ENCODE peak calls at places on chromosomes 11 and 22, in six cellular contexts. R is IMR-90, E is choroid plexus epithelial cell, Q is coronary artery, H is transverse colon, T is astrocyte of the spinal cord. S is an unnamed sample.

GRCh38 chr11:46391578-46392420 is at the start of gene CHRM4:
- DNase-seq in T (no peak), R (peak), E (peak), Q (no peak), H (peak), S (no peak)

GRCh38 chr22:50256936-50257440 is 4.5 kb downstream of the MAPK12 start:
- DNase-seq in E (no peak), R (no peak), T (no peak), H (no peak), Q (no peak), S (no peak)

GRCh38 chr11:116333193-116333592 is 439.6 kb downstream of the BUD13 start:
- DNase-seq in E (no peak), R (no peak), Q (no peak), T (no peak), H (no peak), S (peak)

GRCh38 chr22:20141186-20142077 is 9.4 kb downstream of the CCDC188 start:
- DNase-seq in E (peak), R (peak), T (peak), H (no peak), Q (no peak), S (no peak)

GRCh38 chr11:84817998-84818397 is 809.1 kb downstream of the DLG2 start:
- DNase-seq in E (peak), H (no peak), Q (no peak), T (peak), R (peak), S (peak)

GRCh38 chr11:9459573-9460321 is 1.1 kb upstream of the ZNF143 start:
- DNase-seq in E (peak), Q (no peak), H (peak), R (peak), T (peak), S (peak)

GRCh38 chr22:42902875-42903510 is 45.9 kb upstream of the ARFGAP3 start:
- DNase-seq in Q (no peak), T (peak), R (peak), H (peak), E (peak), S (no peak)

GRCh38 chr11:121352301-121352891 is 59.8 kb downstream of the SC5D start:
- DNase-seq in Q (no peak), H (no peak), T (no peak), E (no peak), R (no peak), S (no peak)

GRCh38 chr11:17568944-17569343 is 21.9 kb downstream of the OTOG start:
- DNase-seq in R (no peak), E (no peak), H (no peak), Q (peak), T (no peak), S (no peak)
- H3K4me3 ChIP-seq in R (no peak), E (no peak), H (no peak), Q (no peak), T (no peak), S (no peak)

DNA sequence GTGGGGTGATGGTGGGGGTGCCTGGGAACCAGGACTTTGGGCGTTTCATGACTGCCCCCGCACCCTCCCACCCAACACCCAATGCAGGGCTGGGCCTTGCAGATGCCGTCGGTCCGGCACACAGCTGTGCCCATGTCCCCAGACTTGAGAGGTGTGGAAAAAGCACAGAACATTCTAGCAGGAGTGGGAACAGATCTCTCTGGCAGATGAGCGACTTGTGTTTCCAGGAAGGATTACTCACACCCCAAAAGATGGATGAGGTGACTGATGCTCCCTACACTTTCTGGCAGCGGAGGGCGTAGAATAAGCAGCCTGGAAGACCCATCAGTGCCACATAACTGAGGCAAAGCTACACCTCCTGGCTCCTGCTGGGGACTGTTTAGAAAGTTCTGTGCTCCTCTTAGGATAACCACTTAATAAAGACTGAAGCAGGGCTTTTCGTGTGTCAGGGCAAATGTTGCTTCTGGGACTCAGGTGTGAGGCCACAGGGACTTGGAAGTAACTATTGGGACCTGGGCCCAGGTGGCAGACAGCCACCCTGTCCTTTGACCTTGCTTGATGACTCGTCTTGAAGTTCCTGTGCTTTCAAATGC is 24.2 kb downstream of the FBLN1 start:
- DNase-seq in E (no peak), H (no peak), Q (no peak), T (no peak), R (peak), S (no peak)
- TF ChIP-seq CTCF in E (no peak), H (no peak), Q (no peak), T (peak), R (no peak), S (no peak)

DNA sequence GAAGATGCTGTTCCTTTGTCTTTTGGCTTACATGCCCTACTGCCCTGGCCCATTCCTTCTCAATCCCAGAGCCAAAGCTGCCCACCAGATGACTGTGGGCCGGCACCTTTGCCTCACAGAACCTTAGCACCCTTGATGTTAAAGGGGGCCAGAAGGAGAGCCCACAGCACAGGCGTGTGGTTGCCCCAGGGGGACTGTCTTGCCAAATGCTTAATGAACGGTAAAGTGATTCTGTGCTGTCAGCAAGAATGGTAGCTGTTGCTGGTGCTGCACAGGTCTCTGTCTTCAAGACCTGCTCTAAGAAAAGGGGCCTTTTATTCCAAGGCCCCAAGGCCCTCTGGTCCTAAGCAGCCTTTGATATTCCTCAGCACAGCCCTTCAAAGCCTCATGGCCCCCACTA is 113.3 kb downstream of the MORC2 start:
- DNase-seq in E (no peak), H (no peak), T (no peak), R (no peak), Q (no peak), S (no peak)
- H3K4me3 ChIP-seq in E (no peak), H (no peak), T (no peak), R (no peak), Q (no peak), S (no peak)

DNA sequence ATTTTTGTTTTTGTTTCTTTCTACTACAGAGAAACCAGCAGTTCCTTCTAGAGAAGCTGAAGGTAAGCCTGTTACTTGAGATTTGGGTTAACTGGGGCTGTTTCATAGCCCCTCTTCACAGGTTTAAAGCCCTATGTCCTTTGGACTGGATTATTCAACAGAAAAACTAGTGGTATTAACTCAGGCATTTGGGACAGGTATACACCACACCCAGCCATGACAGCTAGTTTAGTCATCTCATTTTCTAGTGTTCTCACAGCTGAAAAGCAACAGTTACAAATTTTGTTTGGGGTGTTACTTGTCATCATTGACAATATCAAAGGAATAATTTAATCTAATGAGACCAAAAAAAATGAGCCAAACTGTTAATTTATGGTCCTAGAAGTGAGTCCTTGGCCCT is 14.0 kb downstream of the LAYN start:
- DNase-seq in H (no peak), E (no peak), Q (no peak), T (no peak), R (no peak), S (peak)
- TF ChIP-seq CTCF in H (no peak), E (no peak), Q (no peak), T (no peak), R (no peak), S (no peak)

GRCh38 chr11:44835979-44836378 is 109.2 kb downstream of the TSPAN18 start:
- DNase-seq in T (no peak), Q (no peak), H (no peak), E (no peak), R (no peak), S (no peak)
- H3K4me3 ChIP-seq in T (no peak), Q (no peak), H (no peak), E (no peak), R (no peak), S (no peak)

GRCh38 chr11:69910519-69911309 is 91.5 kb upstream of the FGF3 start:
- DNase-seq in R (no peak), H (no peak), T (no peak), E (no peak), Q (no peak), S (no peak)

GRCh38 chr11:69912911-69913451 is 93.8 kb upstream of the FGF3 start:
- DNase-seq in R (peak), T (no peak), Q (peak), H (peak), E (peak), S (peak)

GRCh38 chr11:69909561-69910518 is 90.6 kb upstream of the FGF3 start:
- DNase-seq in R (no peak), T (peak), E (peak), H (no peak), Q (no peak), S (no peak)

GRCh38 chr11:69912161-69912910 is 93.1 kb upstream of the FGF3 start:
- DNase-seq in R (no peak), E (no peak), Q (peak), T (no peak), H (peak), S (no peak)

DNA sequence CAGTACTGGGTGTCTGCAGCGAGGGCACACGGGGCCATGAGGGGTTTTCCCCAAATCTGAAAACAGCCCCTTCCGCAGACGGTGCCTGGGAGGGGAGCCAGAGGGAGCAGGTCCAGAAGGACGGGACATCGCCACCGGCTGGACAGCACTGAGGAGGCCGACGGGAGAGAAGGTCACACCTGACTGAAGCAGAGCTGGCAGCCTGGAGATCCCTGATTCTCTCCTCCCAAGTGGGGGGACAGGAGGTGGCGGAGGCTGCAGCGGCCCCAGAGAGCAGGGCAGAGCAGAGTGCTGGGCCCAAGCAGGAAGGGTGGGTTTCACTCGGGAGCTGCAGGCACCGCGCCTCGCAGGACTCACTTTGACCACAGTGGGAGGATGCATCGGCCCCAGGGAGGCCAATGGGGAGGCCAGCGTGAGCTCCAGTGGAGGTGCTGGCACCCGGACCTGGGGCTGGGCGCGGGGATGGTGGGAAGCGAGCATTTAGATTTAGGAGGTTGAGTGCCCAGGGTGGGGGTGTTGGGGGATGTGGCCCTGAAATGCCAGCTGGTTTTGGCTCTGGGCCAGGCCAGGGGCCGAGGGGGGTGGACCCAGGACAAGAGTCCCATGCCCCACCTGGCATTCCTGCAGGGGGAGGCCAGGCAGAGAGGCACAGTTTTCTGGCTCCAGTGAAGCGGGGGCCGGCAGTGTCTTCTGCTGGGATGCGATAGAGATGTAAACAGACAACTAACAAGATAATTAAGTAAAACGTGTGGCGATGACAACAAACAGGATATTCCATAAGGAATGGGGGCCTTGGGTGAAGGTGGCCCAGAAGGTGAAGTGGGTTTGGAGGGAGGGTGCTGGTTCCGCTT is 92.3 kb upstream of the FGF3 start:
- DNase-seq in H (no peak), Q (peak), T (no peak), R (no peak), E (no peak), S (no peak)
- TF ChIP-seq CTCF in H (no peak), Q (no peak), T (no peak), R (no peak), E (no peak), S (no peak)

GRCh38 chr11:62599069-62599696 is 2.5 kb downstream of the MTA2 start:
- DNase-seq in E (peak), R (peak), H (peak), Q (peak), T (peak), S (peak)
- H3K4me3 ChIP-seq in E (peak), R (no peak), H (peak), Q (peak), T (peak), S (peak)

GRCh38 chr11:129681344-129682114 is 134.1 kb upstream of the TMEM45B start:
- DNase-seq in Q (no peak), R (no peak), E (no peak), T (no peak), H (no peak), S (no peak)

DNA sequence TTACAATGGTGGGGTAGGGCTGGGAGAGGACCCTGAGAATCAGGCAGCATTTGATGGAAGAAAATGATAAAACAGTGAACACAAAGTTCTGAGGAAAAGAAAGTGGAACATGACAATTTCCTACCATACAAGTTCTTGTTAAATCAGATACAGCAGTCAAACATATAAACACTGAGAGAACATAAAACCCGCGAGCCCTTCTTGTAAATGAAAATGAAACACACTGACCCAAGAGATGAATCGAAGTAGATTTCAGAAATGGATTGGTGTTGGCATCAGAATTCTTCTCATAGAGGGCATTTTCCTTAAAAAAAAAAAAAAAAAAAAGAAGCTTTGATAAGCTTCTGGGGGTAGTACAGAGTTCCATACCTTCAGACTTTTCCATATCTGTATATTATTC is 134.7 kb upstream of the TMEM45B start:
- DNase-seq in E (no peak), R (no peak), H (no peak), Q (no peak), T (no peak), S (no peak)
- TF ChIP-seq CTCF in E (no peak), R (no peak), H (no peak), Q (no peak), T (no peak), S (no peak)

DNA sequence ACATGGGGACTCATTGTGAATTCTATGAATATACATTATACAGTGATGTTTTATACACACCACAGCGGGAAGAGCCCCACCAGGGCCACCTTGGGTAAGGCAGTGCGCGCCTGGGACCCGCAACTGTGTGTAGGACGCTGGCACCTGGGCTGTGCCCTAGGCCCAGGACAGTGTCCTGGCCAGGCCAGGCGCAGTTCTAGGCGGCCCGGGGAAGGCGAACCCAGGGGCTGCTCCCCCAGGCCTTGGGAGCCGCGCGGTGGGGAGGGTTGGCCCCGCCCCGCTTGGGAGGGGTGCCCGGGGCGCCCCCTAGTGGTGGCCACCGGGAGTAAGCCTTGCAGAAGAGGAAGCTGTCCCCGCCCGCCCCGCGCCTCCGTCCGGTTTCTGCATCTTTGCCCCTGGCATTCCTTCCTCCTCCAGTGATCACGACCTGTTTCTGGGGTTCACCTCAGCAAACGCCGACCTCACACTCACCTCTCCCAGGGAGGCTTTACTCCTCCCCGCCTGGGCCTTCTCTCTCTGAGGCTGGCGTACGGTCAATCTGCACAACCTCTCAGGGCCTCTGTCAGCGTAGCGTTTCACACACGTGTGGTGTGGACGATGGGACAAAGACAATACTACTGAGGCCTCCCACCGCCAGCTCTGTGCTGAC is 9.5 kb upstream of the EHD1 start:
- DNase-seq in R (no peak), H (peak), E (peak), T (peak), Q (no peak), S (peak)
- H3K4me3 ChIP-seq in R (no peak), H (peak), E (peak), T (no peak), Q (peak), S (no peak)

GRCh38 chr22:27531782-27532530 is 269.6 kb downstream of the MN1 start:
- DNase-seq in Q (no peak), R (peak), E (peak), H (no peak), T (peak), S (peak)
- TF ChIP-seq CTCF in Q (no peak), R (no peak), E (no peak), H (no peak), T (no peak), S (no peak)

S was measured in bronchial epithelial cell.